ENCODE peak calls at places on chromosome 1, in nine cellular contexts. S, F, J, H, U, V, Z, D and A are unnamed samples.

GRCh38 chr1:113479713-113480676 is 89.7 kb downstream of the MAGI3 start:
- ATAC-seq in Z (no peak), J (no peak), U (no peak), V (no peak), D (no peak), F (peak; percentile 90), S (no peak), H (no peak), A (no peak)

GRCh38 chr1:12174789-12175455 is 8.1 kb downstream of the TNFRSF1B start:
- ATAC-seq in Z (no peak), H (no peak), V (peak; percentile 18), F (no peak), S (no peak), U (no peak), D (peak; percentile 36), J (no peak), A (no peak)

GRCh38 chr1:223702735-223703667 is 9.3 kb upstream of the CAPN2 start:
- ATAC-seq in V (no peak), Z (peak; percentile 64), U (no peak), F (no peak), J (peak; percentile 14), S (peak; percentile 85), H (no peak), D (no peak), A (peak; percentile 75)

GRCh38 chr1:25785321-25786067 is 14.5 kb upstream of the SELENON start:
- ATAC-seq in J (no peak), F (no peak), H (peak; percentile 25), V (no peak), U (no peak), S (no peak), Z (no peak), D (no peak), A (no peak)

GRCh38 chr1:153028771-153029170 is 2.2 kb upstream of the SPRR1B start:
- ATAC-seq in Z (no peak), D (no peak), V (no peak), J (no peak), U (no peak), S (no peak), F (no peak), H (no peak), A (no peak)

GRCh38 chr1:29272171-29272907 is 36.0 kb downstream of the PTPRU start:
- ATAC-seq in F (no peak), U (no peak), V (no peak), D (no peak), Z (no peak), H (peak; percentile 13), S (no peak), J (peak; percentile 31), A (no peak)

GRCh38 chr1:91314643-91315042 is 90.0 kb downstream of the HFM1 start:
- ATAC-seq in Z (no peak), H (no peak), V (no peak), F (no peak), U (no peak), S (no peak), D (no peak), J (no peak), A (no peak)

GRCh38 chr1:156882543-156882942 is 11.0 kb upstream of the PEAR1 start:
- ATAC-seq in U (no peak), H (no peak), V (no peak), S (no peak), D (no peak), J (no peak), Z (no peak), F (no peak), A (no peak)

GRCh38 chr1:1806890-1807289 is 28.6 kb upstream of the NADK start:
- ATAC-seq in U (no peak), F (no peak), J (no peak), S (peak; percentile 68), V (peak; percentile 57), D (peak; percentile 39), H (no peak), Z (peak; percentile 71), A (peak; percentile 61)

GRCh38 chr1:1202831-1203560 is 3.4 kb downstream of the TNFRSF18 start:
- ATAC-seq in V (no peak), D (no peak), Z (no peak), H (no peak), J (no peak), F (no peak), U (no peak), S (no peak), A (no peak)

GRCh38 chr1:26045712-26046312 is at the start of gene SLC30A2:
- ATAC-seq in Z (no peak), J (peak; percentile 51), F (no peak), U (no peak), H (peak; percentile 13), D (peak; percentile 32), V (peak; percentile 16), S (no peak), A (no peak)

GRCh38 chr1:33763406-33763805 is 100.5 kb upstream of the HMGB4 start:
- ATAC-seq in F (no peak), D (no peak), Z (no peak), J (no peak), S (no peak), U (no peak), H (no peak), V (peak; percentile 44), A (no peak)

GRCh38 chr1:43156026-43156425 is 16.1 kb downstream of the EBNA1BP2 start:
- ATAC-seq in U (no peak), H (no peak), S (no peak), J (no peak), F (no peak), Z (no peak), D (no peak), V (no peak), A (no peak)

GRCh38 chr1:17488977-17489739 is 49.7 kb upstream of the RCC2 start:
- ATAC-seq in U (no peak), D (no peak), V (no peak), Z (no peak), S (no peak), H (no peak), J (no peak), F (peak; percentile 83), A (no peak)

GRCh38 chr1:87219626-87220025 is 109.1 kb upstream of the LMO4 start:
- ATAC-seq in F (no peak), H (peak; percentile 64), Z (no peak), U (no peak), D (peak; percentile 38), J (no peak), V (no peak), S (no peak), A (no peak)

GRCh38 chr1:242525769-242526168 is 1.3 kb upstream of the PLD5 start:
- ATAC-seq in D (no peak), V (no peak), S (no peak), Z (no peak), H (no peak), J (no peak), F (no peak), U (no peak), A (no peak)

GRCh38 chr1:227489572-227489971 is 73.8 kb upstream of the ZNF678 start:
- ATAC-seq in V (peak; percentile 95), S (no peak), F (no peak), H (peak; percentile 33), J (no peak), Z (no peak), U (no peak), D (peak; percentile 93), A (no peak)

GRCh38 chr1:63600248-63600647 is 7.0 kb downstream of the PGM1 start:
- ATAC-seq in V (no peak), S (no peak), J (no peak), U (no peak), Z (no peak), H (no peak), D (no peak), F (peak; percentile 69), A (no peak)

GRCh38 chr1:15825800-15826199 is 18.4 kb upstream of the UQCRHL start:
- ATAC-seq in D (no peak), U (no peak), J (no peak), S (no peak), Z (no peak), H (peak; percentile 64), F (no peak), V (no peak), A (no peak)

GRCh38 chr1:151994956-151995355 is 1.3 kb upstream of the S100A10 start:
- ATAC-seq in V (peak; percentile 5), H (no peak), U (no peak), D (no peak), Z (no peak), S (no peak), F (no peak), J (no peak), A (no peak)

GRCh38 chr1:204079608-204079999 is 6.7 kb downstream of the SOX13 start:
- ATAC-seq in J (peak; percentile 0), H (no peak), D (no peak), Z (no peak), U (no peak), F (no peak), S (no peak), V (no peak), A (no peak)